ENCODE peak calls at places on chromosomes 11 and 22, in eight cellular contexts. Y is HL-60, M is lower leg skin, F is lower lobe of right lung, R is endothelial cell of umbilical vein, N is fibroblast of lung, K is WERI-Rb-1, J is cardiac muscle cell. P is an unnamed sample.

GRCh38 chr11:102071497-102072472 is 24.5 kb downstream of the CFAP300 start:
- DNase-seq in F (no peak), M (no peak), N (no peak), R (no peak), J (no peak), K (no peak), Y (no peak), P (no peak)

GRCh38 chr11:78595431-78596130 is 20.9 kb upstream of the NARS2 start:
- DNase-seq in Y (no peak), N (peak), K (no peak), F (no peak), M (no peak), J (no peak), R (no peak), P (no peak)

GRCh38 chr11:10540546-10540914 is 457 bp downstream of the RNF141 start:
- DNase-seq in F (no peak), Y (no peak), N (peak), K (peak), M (peak), J (peak), R (peak), P (no peak)

GRCh38 chr11:99535819-99536218 is 515.1 kb downstream of the CNTN5 start:
- DNase-seq in N (no peak), M (no peak), R (no peak), Y (no peak), K (no peak), F (no peak), J (no peak), P (no peak)

GRCh38 chr11:33997473-33998347 is 53.8 kb upstream of the CAPRIN1 start:
- DNase-seq in N (peak), M (no peak), K (peak), F (no peak), Y (no peak), R (no peak), J (peak), P (no peak)

GRCh38 chr11:107598225-107599139 is 7.5 kb downstream of the ELMOD1 start:
- DNase-seq in N (no peak), M (no peak), J (peak), R (peak), Y (no peak), F (peak), K (peak), P (no peak)

GRCh38 chr22:49499433-49500075 is 328.1 kb downstream of the BRD1 start:
- DNase-seq in K (no peak), N (no peak), F (no peak), Y (no peak), R (no peak), M (peak), J (peak), P (no peak)

GRCh38 chr22:35498026-35498425 is 42.6 kb upstream of the RASD2 start:
- DNase-seq in J (peak), K (no peak), M (no peak), F (no peak), Y (no peak), N (peak), R (no peak), P (no peak)

GRCh38 chr11:47943721-47944554 is 36.4 kb upstream of the PTPRJ start:
- DNase-seq in R (no peak), M (no peak), K (no peak), F (peak), Y (no peak), J (no peak), N (no peak), P (no peak)

GRCh38 chr11:15907806-15908205 is 448.5 kb downstream of the SOX6 start:
- DNase-seq in F (no peak), N (no peak), M (no peak), K (no peak), J (no peak), R (no peak), Y (no peak), P (no peak)

GRCh38 chr22:50705219-50705691 is 32.6 kb downstream of the SHANK3 start:
- DNase-seq in M (no peak), R (peak), N (peak), K (no peak), F (peak), Y (peak), J (peak), P (no peak)

GRCh38 chr11:120462825-120463224 is 48.7 kb upstream of the GRIK4 start:
- DNase-seq in K (no peak), F (no peak), R (no peak), Y (no peak), N (peak), M (no peak), J (no peak), P (no peak)

GRCh38 chr22:41523464-41524221 is 20.6 kb downstream of the POLR3H start:
- DNase-seq in Y (no peak), J (peak), F (no peak), M (no peak), R (no peak), K (peak), N (peak), P (no peak)

GRCh38 chr11:57761301-57762234 is at the start of gene CTNND1:
- DNase-seq in J (peak), Y (no peak), N (peak), R (peak), M (peak), F (peak), K (no peak), P (no peak)

GRCh38 chr11:35420371-35420770 is 1.0 kb upstream of the SLC1A2 start:
- DNase-seq in K (peak), F (peak), M (no peak), R (no peak), J (no peak), N (no peak), Y (no peak), P (no peak)

GRCh38 chr22:32668254-32669094 is 133.0 kb upstream of the TIMP3 start:
- DNase-seq in N (no peak), J (no peak), M (no peak), Y (no peak), K (no peak), F (no peak), R (no peak), P (no peak)

GRCh38 chr11:11422291-11423128 is 69.5 kb upstream of the CSNK2A3 start:
- DNase-seq in M (no peak), K (peak), Y (no peak), R (no peak), F (no peak), J (no peak), N (no peak), P (no peak)

GRCh38 chr22:24068717-24069116 is 57.6 kb downstream of the CABIN1 start:
- DNase-seq in F (no peak), Y (no peak), J (no peak), R (peak), N (no peak), K (no peak), M (no peak), P (no peak)

DNA sequence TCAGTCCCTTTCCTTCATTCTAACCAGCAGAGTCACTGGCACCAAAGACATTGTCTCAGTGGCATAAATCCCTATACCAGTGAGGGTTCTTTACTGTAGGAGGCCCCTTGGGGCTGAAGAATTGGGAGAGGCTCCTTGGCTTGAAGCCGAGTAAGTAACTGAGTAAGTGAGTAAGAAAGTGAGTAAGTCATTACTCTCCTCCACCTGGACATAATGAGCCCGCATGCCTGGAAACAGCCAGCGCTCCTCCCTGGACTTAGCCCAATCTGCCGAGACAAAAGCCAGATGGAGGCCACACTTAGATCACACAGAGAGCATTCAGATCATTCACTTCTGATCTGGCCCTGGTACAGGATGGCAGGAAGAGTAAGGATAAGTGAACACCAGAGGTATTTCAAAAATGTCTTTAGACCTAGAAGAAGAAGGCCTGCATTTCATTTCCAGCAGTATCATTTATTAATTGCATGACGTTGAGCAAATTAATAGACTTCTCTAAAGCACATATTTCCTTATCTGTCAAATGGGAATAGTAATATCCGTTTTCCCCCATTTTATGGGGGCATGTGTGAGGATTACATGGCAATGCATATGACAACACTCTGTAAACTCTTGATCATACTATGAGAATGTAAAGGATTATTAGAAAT is 8.2 kb upstream of the MICAL3 start:
- DNase-seq in F (no peak), N (peak), K (peak), J (peak), Y (no peak), M (no peak), R (no peak), P (no peak)
- H3K4me3 ChIP-seq in F (no peak), N (no peak), K (no peak), J (no peak), Y (no peak), M (no peak), R (no peak), P (no peak)

GRCh38 chr11:14380125-14380936 is 21.3 kb upstream of the RRAS2 start:
- DNase-seq in F (no peak), M (no peak), J (no peak), R (no peak), K (no peak), Y (no peak), N (no peak), P (no peak)
- H3K4me3 ChIP-seq in F (peak), M (no peak), J (peak), R (no peak), K (peak), Y (no peak), N (peak), P (peak)

GRCh38 chr11:59142530-59143507 is at the start of gene FAM111A:
- DNase-seq in M (peak), J (peak), K (peak), R (peak), N (peak), F (peak), Y (peak), P (peak)

GRCh38 chr11:59144579-59145345 is 2.1 kb downstream of the FAM111A start:
- DNase-seq in M (peak), R (peak), K (no peak), N (peak), F (peak), Y (peak), J (peak), P (peak)

GRCh38 chr11:59145534-59145933 is 2.9 kb downstream of the FAM111A start:
- DNase-seq in R (no peak), F (no peak), Y (peak), N (peak), J (peak), K (no peak), M (no peak), P (no peak)

GRCh38 chr11:59141673-59142460 is 789 bp upstream of the FAM111A start:
- DNase-seq in M (no peak), J (peak), F (no peak), K (no peak), R (no peak), N (peak), Y (no peak), P (no peak)

DNA sequence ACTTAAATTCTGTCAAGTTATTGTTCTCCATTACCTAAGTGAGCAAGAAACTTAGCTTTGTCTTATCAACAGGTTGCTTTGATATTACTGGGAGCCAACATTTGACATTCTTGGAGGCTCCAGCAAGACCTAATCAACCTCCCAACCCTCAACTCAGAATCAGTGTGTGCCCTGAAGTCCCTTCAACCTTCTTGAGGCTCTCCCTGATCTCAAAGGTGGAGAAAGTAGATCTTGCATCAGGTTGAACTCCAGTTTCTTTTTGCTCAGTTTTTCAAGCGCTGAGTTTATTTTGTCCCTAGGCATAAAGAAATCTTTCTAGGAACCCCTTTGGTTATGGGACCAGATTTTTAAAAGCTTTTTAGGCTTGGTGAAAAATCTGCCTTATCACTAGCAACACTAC is 1.4 kb downstream of the FAM111A start:
- DNase-seq in N (no peak), J (no peak), Y (no peak), F (no peak), M (no peak), R (peak), K (no peak), P (no peak)
- H3K4me3 ChIP-seq in N (peak), J (no peak), Y (peak), F (peak), M (no peak), R (peak), K (no peak), P (peak)

GRCh38 chr22:46397514-46397913 is 62.0 kb downstream of the TRMU start:
- DNase-seq in J (no peak), M (no peak), Y (no peak), R (no peak), K (no peak), N (no peak), F (no peak), P (no peak)
- H3K4me3 ChIP-seq in J (no peak), M (no peak), Y (no peak), R (no peak), K (no peak), N (no peak), F (no peak), P (no peak)

GRCh38 chr11:61753672-61754071 is 1.2 kb downstream of the MYRF start:
- DNase-seq in J (no peak), N (no peak), K (no peak), M (no peak), F (no peak), Y (no peak), R (no peak), P (no peak)
- H3K4me3 ChIP-seq in J (peak), N (no peak), K (no peak), M (no peak), F (peak), Y (no peak), R (no peak), P (no peak)

GRCh38 chr11:46916669-46917108 is 1.7 kb downstream of the LRP4 start:
- DNase-seq in J (peak), K (peak), N (peak), F (no peak), M (peak), R (peak), Y (no peak), P (no peak)
- H3K4me3 ChIP-seq in J (peak), K (peak), N (peak), F (peak), M (peak), R (peak), Y (no peak), P (peak)

GRCh38 chr22:22721681-22722309 is 77.4 kb downstream of the GGTLC2 start:
- DNase-seq in F (peak), M (no peak), N (peak), R (no peak), K (no peak), Y (no peak), J (peak), P (peak)
- H3K4me3 ChIP-seq in F (no peak), M (no peak), N (no peak), R (no peak), K (no peak), Y (no peak), J (no peak), P (no peak)

DNA sequence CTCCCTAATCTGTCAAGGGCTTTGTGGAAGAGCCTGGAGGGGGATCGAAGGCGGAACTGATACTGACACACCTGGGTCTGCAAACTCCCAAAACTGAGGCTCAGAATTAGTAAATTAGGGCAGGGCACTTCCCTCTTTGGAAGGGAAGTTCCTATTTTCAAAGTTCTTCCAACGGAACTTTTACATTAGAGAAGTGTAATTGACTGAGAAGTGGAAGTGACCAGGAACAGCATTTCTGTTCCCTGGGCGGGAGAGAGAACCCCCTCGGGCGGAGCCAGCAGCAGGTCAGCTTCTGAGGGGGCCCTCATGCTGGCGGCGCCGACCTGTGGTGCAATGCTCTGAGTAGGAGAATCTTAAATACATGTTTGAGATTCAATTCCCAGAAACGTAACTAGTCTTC is 1.1 kb upstream of the CBL start:
- DNase-seq in F (peak), R (no peak), Y (peak), M (no peak), K (no peak), J (no peak), N (no peak), P (no peak)
- H3K4me3 ChIP-seq in F (peak), R (peak), Y (peak), M (no peak), K (peak), J (no peak), N (peak), P (peak)

GRCh38 chr11:44566952-44567875 is 1.8 kb downstream of the CD82 start:
- DNase-seq in R (no peak), J (no peak), N (no peak), F (no peak), K (no peak), M (no peak), Y (no peak), P (no peak)
- H3K4me3 ChIP-seq in R (no peak), J (no peak), N (peak), F (peak), K (no peak), M (no peak), Y (peak), P (peak)

GRCh38 chr22:43994416-43994815 is 29.7 kb upstream of the PARVB start:
- DNase-seq in N (no peak), J (no peak), M (no peak), R (no peak), K (no peak), F (peak), Y (no peak), P (no peak)

GRCh38 chr22:43996170-43996980 is 27.7 kb upstream of the PARVB start:
- DNase-seq in R (peak), Y (peak), F (peak), K (no peak), N (no peak), J (no peak), M (peak), P (peak)

GRCh38 chr22:43995057-43995685 is 28.9 kb upstream of the PARVB start:
- DNase-seq in Y (no peak), M (no peak), F (peak), J (no peak), R (no peak), N (no peak), K (no peak), P (no peak)

GRCh38 chr22:43996981-43997265 is 27.2 kb upstream of the PARVB start:
- DNase-seq in M (no peak), J (no peak), Y (no peak), F (peak), K (peak), R (no peak), N (no peak), P (no peak)

GRCh38 chr22:43995798-43996169 is 28.3 kb upstream of the PARVB start:
- DNase-seq in F (no peak), J (no peak), M (no peak), K (no peak), Y (no peak), R (no peak), N (no peak), P (no peak)
- H3K4me3 ChIP-seq in F (peak), J (no peak), M (no peak), K (no peak), Y (no peak), R (no peak), N (no peak), P (peak)